ENCODE peak calls at places on chromosomes 16 and 17, in eight cellular contexts. A is colonic mucosa; W is HAP-1; J is heart left ventricle; Z is activated CD4-positive, alpha-beta T cell treated with anti-CD3 and anti-CD28 coated beads, Interleukin-2, amount 50 U/mL, for 24 hours; Q is ascending aorta; H is NT2/D1; X is GF-D8. M is an unnamed sample.

GRCh38 chr17:42129109-42129837 is 6.7 kb downstream of the HSPB9 start:
- DNase-seq in Q (no peak), A (no peak), X (no peak), H (no peak), J (no peak), Z (no peak), W (no peak), M (no peak)

GRCh38 chr16:85202631-85203461 is 90.6 kb upstream of the CIBAR2 start:
- DNase-seq in A (peak), H (peak), Q (peak), X (no peak), W (no peak), J (peak), Z (no peak), M (no peak)

GRCh38 chr16:11711662-11712061 is 31.0 kb downstream of the TXNDC11 start:
- DNase-seq in Z (no peak), W (no peak), Q (no peak), A (no peak), H (no peak), X (no peak), J (no peak), M (no peak)

GRCh38 chr16:67563708-67564468 is 1.6 kb downstream of the CTCF start:
- DNase-seq in H (no peak), X (peak), Z (no peak), J (no peak), A (peak), W (no peak), Q (peak), M (peak)

GRCh38 chr17:31787857-31788570 is 71.0 kb downstream of the COPRS start:
- DNase-seq in J (no peak), X (no peak), A (no peak), Z (no peak), H (no peak), W (no peak), Q (peak), M (no peak)

GRCh38 chr17:9644910-9645751 is at the start of gene USP43:
- DNase-seq in X (peak), Q (no peak), J (no peak), W (peak), Z (no peak), H (no peak), A (peak), M (no peak)

GRCh38 chr17:27959382-27959709 is 66.2 kb upstream of the LYRM9 start:
- DNase-seq in W (no peak), A (no peak), H (peak), J (no peak), X (no peak), Z (no peak), Q (no peak), M (no peak)

GRCh38 chr16:4660454-4661007 is 32.8 kb upstream of the NUDT16L1 start:
- DNase-seq in J (peak), H (no peak), Q (no peak), Z (peak), X (no peak), W (no peak), A (no peak), M (no peak)